ENCODE peak calls at places on chromosomes 6 and 20, in five cellular contexts. P, K, A, M and E are unnamed samples. For H3K4me1, the result is how much of the 10 kb centered on the place peaks cover.

GRCh38 chr6:112710710-112711109 is 363.6 kb downstream of the RFPL4B start:
- DNase-seq in M (no peak), A (no peak), K (no peak), P (no peak), E (no peak)

GRCh38 chr20:371755-372542 is 8.6 kb upstream of the TRIB3 start:
- DNase-seq in P (peak), A (peak), K (no peak), M (peak), E (peak)

GRCh38 chr6:5645275-5645674 is 361.4 kb downstream of the NRN1 start:
- DNase-seq in K (no peak), P (no peak), A (no peak), M (no peak), E (no peak)

GRCh38 chr6:9744119-9744518 is 670.8 kb downstream of the TFAP2A start:
- DNase-seq in A (no peak), M (no peak), P (no peak), K (no peak), E (no peak)

GRCh38 chr6:147077251-147077650 is 127.0 kb upstream of the STXBP5 start:
- DNase-seq in M (peak), P (no peak), K (no peak), A (no peak), E (peak)

GRCh38 chr20:33697129-33697528 is 10.9 kb upstream of the E2F1 start:
- DNase-seq in A (no peak), K (no peak), P (no peak), M (no peak), E (no peak)

GRCh38 chr6:103534814-103535213 is 1324.9 kb downstream of the HACE1 start:
- DNase-seq in A (no peak), K (no peak), M (no peak), P (no peak), E (no peak)

GRCh38 chr20:14712302-14712739 is 374.9 kb upstream of the FLRT3 start:
- DNase-seq in K (no peak), A (peak), M (no peak), P (peak), E (no peak)

GRCh38 chr20:22729180-22729579 is 144.8 kb upstream of the FOXA2 start:
- DNase-seq in A (no peak), P (no peak), M (no peak), K (no peak), E (no peak)

GRCh38 chr6:56531839-56532595 is 110.7 kb downstream of the DST start:
- DNase-seq in P (no peak), M (no peak), A (no peak), K (no peak), E (no peak)

GRCh38 chr6:56555438-56555872 is 87.2 kb downstream of the DST start:
- DNase-seq in P (peak), K (no peak), A (no peak), M (no peak), E (no peak)

GRCh38 chr20:57880155-57880648 is 170.4 kb upstream of the PMEPA1 start:
- DNase-seq in K (no peak), A (peak), M (no peak), P (peak), E (no peak)

GRCh38 chr20:19737025-19737424 is 21.0 kb upstream of the RIN2 start:
- DNase-seq in A (no peak), P (peak), K (no peak), M (no peak), E (no peak)

GRCh38 chr6:19851273-19852089 is 14.3 kb downstream of the ID4 start:
- DNase-seq in K (no peak), A (no peak), P (peak), M (no peak), E (peak)

GRCh38 chr6:28980797-28981390 is 24.2 kb downstream of the ZNF311 start:
- DNase-seq in K (peak), P (peak), M (no peak), A (no peak), E (peak)

GRCh38 chr20:47326718-47327137 is 29.8 kb downstream of the ZMYND8 start:
- DNase-seq in A (no peak), K (no peak), P (no peak), M (no peak), E (no peak)

GRCh38 chr6:31573239-31574105 is 1.4 kb downstream of the LTA start:
- DNase-seq in A (no peak), P (no peak), M (no peak), K (no peak), E (no peak)

GRCh38 chr6:77762386-77762785 is 109.5 kb downstream of the MEI4 start:
- DNase-seq in A (no peak), M (no peak), K (no peak), P (no peak), E (no peak)

GRCh38 chr6:29629571-29629970 is 3.4 kb downstream of the GABBR1 start:
- DNase-seq in P (no peak), K (no peak), A (no peak), M (no peak), E (no peak)

GRCh38 chr6:27505209-27506027 is 32.5 kb upstream of the ZNF184 start:
- DNase-seq in M (no peak), P (peak), K (peak), A (no peak), E (no peak)

GRCh38 chr20:48295445-48295903 is 510.2 kb upstream of the SULF2 start:
- DNase-seq in A (peak), P (peak), K (no peak), M (no peak), E (no peak)

GRCh38 chr6:53070808-53071207 is 5.6 kb downstream of the FBXO9 start:
- DNase-seq in A (no peak), M (no peak), P (no peak), K (no peak), E (no peak)

GRCh38 chr20:62066983-62067433 is 1.3 kb upstream of the TAF4 start:
- DNase-seq in K (peak), P (peak), M (no peak), A (peak), E (no peak)

GRCh38 chr20:37610203-37610798 is 82.6 kb upstream of the BLCAP start:
- DNase-seq in K (no peak), P (no peak), M (no peak), A (peak), E (no peak)

GRCh38 chr6:126548301-126548700 is 208.4 kb downstream of the CENPW start:
- DNase-seq in P (no peak), A (no peak), K (no peak), M (no peak), E (no peak)

GRCh38 chr20:22815584-22815983 is 219.5 kb upstream of the SSTR4 start:
- DNase-seq in K (no peak), M (no peak), A (no peak), P (no peak), E (no peak)

GRCh38 chr20:58229198-58229802 is 847 bp upstream of the ANKRD60 start:
- DNase-seq in P (no peak), A (no peak), M (no peak), K (no peak), E (no peak)

GRCh38 chr6:84441456-84441855 is 214.0 kb upstream of the CEP162 start:
- DNase-seq in P (no peak), M (no peak), A (no peak), K (no peak), E (no peak)

GRCh38 chr6:3943373-3943772 is 94.2 kb downstream of the FAM50B start:
- DNase-seq in A (no peak), P (no peak), K (no peak), M (no peak), E (no peak)

GRCh38 chr20:63216041-63216848 is at the start of gene YTHDF1:
- DNase-seq in P (peak), K (peak), M (peak), A (peak), E (peak)

GRCh38 chr20:63215101-63216040 is 560 bp downstream of the YTHDF1 start:
- DNase-seq in P (peak), K (no peak), A (peak), M (no peak), E (peak)

GRCh38 chr20:63212792-63213191 is 3.1 kb downstream of the YTHDF1 start:
- DNase-seq in K (no peak), P (no peak), M (no peak), A (peak), E (no peak)

GRCh38 chr20:63212393-63212730 is 3.6 kb downstream of the YTHDF1 start:
- DNase-seq in K (no peak), A (peak), P (no peak), M (no peak), E (no peak)

GRCh38 chr20:63214514-63214913 is 1.4 kb downstream of the YTHDF1 start:
- DNase-seq in M (no peak), K (no peak), P (no peak), A (no peak), E (no peak)
- H3K4me1 ChIP-seq in M (under half), K (under half), P (under half), A (half or more), E (under half)

GRCh38 chr6:18488004-18488403 is 100.9 kb downstream of the RNF144B start:
- DNase-seq in M (no peak), P (no peak), K (no peak), A (no peak), E (no peak)
- H3K4me1 ChIP-seq in M (under half), P (under half), K (under half), A (under half), E (under half)

DNA sequence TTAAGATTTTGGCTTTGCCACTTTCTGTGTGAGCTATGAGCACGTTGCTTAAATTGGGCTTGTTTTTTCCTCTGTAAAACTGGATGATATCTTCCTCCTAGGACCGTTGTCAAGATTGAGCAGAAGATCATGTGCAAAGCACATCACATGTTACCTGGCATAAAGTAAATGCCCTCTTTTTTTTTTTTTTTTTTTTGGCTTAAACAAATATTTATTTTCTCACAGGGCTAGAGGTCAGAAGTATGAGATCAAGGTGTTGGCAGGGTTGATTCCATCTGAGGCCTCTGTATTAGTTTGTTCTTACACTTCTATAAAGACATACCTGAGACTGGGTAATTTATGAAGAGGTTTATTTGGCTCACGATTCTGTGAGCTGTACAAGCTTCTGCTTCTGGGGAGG is 42.7 kb downstream of the TOX2 start:
- DNase-seq in A (no peak), K (no peak), M (no peak), P (no peak), E (no peak)
- H3K4me1 ChIP-seq in A (half or more), K (half or more), M (half or more), P (under half), E (half or more)

GRCh38 chr20:1809121-1809520 is 86.1 kb upstream of the SIRPA start:
- DNase-seq in A (no peak), P (no peak), K (no peak), M (no peak), E (no peak)
- H3K4me1 ChIP-seq in A (half or more), P (under half), K (under half), M (under half), E (under half)

DNA sequence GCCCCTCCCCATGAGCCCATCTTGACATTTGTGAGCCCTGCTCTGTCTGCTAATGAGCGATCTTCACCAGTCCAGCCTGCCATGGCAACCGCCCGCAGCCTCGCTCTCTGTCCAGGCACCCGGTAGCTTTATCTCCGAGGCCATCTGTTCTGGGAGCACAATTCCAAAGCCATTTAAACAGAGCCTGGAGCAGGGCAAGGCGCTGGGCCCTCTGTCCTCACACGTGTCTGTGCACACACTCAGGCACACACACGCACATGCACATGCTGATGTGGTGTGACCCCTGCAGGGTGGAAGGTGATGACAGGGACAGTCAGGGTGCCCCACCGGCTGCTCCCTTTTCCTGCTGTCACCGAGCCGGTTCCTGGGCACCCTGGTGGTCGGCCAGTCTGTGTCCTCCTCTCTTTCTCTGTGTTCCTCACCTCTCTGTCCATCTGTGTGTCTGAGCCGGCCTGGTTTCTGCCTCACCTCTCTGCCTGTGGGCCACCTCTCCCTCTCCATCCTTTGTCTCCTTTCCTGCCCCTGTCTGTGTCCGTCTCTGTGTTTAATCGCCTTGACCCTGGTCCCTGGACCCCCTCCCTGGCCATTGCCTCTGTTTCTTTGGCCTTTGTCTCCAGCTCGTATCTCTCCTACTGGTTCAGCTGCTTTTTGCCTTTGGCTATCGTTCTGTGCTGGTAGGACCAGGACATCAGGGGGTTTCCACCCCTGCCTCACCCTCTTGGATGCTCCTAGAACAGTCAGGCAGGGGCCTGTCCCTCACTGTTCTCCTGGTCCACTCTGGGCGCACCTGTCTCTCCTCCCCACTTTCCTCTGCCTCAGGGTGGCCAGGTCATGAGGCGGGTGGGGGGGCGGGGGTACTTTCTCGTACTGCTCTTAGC is 8.8 kb upstream of the MYT1 start:
- DNase-seq in P (no peak), A (peak), M (peak), K (no peak), E (peak)
- H3K4me1 ChIP-seq in P (under half), A (under half), M (under half), K (under half), E (under half)

GRCh38 chr6:11368760-11369159 is 136.3 kb upstream of the NEDD9 start:
- DNase-seq in A (no peak), P (no peak), K (no peak), M (no peak), E (no peak)

GRCh38 chr6:11368264-11368663 is 135.8 kb upstream of the NEDD9 start:
- DNase-seq in P (no peak), M (no peak), K (no peak), A (no peak), E (no peak)

GRCh38 chr6:11366183-11366933 is 133.9 kb upstream of the NEDD9 start:
- DNase-seq in K (peak), A (no peak), M (no peak), P (no peak), E (peak)

GRCh38 chr6:11367638-11368199 is 135.3 kb upstream of the NEDD9 start:
- DNase-seq in K (no peak), P (peak), A (no peak), M (no peak), E (no peak)

GRCh38 chr6:11366934-11367637 is 134.6 kb upstream of the NEDD9 start:
- DNase-seq in K (no peak), A (no peak), M (no peak), P (no peak), E (no peak)
- H3K4me1 ChIP-seq in K (under half), A (under half), M (half or more), P (under half), E (under half)

GRCh38 chr20:3734111-3734843 is 1.8 kb downstream of the HSPA12B start:
- DNase-seq in M (peak), A (no peak), P (peak), K (no peak), E (peak)

GRCh38 chr20:3733119-3733995 is 872 bp downstream of the HSPA12B start:
- DNase-seq in K (no peak), A (no peak), M (no peak), P (no peak), E (no peak)

GRCh38 chr20:3731944-3732326 is 550 bp upstream of the HSPA12B start:
- DNase-seq in M (no peak), K (no peak), A (no peak), P (no peak), E (no peak)

GRCh38 chr20:3730803-3731370 is 1.6 kb upstream of the HSPA12B start:
- DNase-seq in P (no peak), K (no peak), A (no peak), M (no peak), E (no peak)

GRCh38 chr20:3732327-3733118 is at the start of gene HSPA12B:
- DNase-seq in M (no peak), P (peak), A (no peak), K (no peak), E (peak)
- H3K4me1 ChIP-seq in M (half or more), P (under half), A (under half), K (under half), E (half or more)

DNA sequence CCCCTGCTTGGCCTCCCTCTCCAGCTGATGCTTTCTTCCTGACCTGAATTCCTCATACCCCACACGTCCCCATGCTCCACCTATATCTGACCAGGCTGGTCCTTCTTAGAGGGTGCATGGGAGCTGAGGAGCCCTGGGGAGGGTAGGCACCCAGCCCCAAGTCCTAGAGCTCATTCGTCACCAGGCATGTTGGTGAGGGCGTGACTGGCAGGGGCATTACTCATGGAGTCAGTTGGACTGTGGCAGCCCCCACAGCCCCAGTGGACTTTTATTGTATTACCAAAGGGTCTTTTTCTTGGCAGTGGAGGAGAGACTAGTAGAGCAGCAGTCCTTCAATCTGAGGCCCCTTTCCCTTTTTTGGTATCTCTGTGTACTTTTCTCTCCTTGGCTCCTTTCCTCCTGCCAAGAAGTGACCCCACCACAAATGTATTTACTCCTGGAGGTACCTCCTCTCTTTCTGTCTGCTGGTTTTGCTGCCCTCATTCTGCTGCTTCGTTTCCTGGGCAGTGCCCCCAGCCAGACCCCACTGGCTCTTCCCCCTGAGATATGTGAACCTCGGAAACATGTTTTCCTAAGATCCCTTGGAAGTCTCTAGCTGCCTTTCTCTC is 10.4 kb upstream of the SGK2 start:
- DNase-seq in M (no peak), A (no peak), K (no peak), P (no peak), E (no peak)
- H3K4me1 ChIP-seq in M (under half), A (under half), K (under half), P (under half), E (under half)